ENCODE peak calls at places on chromosome 3, in seven cellular contexts. One of them, this sample, is unnamed.

GRCh38 chr3:49966233-49966942 is 26.4 kb downstream of the RBM6 start:
- DNase-seq in H1: no peak
- DNase-seq in HepG2: no peak
- DNase-seq in K562: no peak
- DNase-seq in suprapubic skin: no peak
- DNase-seq in transverse colon: no peak
- DNase-seq in HCT116: no peak
- DNase-seq in this sample: no peak

GRCh38 chr3:85481411-85482192 is 522.8 kb downstream of the CADM2 start:
- DNase-seq in H1: no peak
- DNase-seq in HepG2: no peak
- DNase-seq in K562: no peak
- DNase-seq in suprapubic skin: no peak
- DNase-seq in transverse colon: no peak
- DNase-seq in HCT116: no peak
- DNase-seq in this sample: no peak

GRCh38 chr3:115986555-115987207 is 363.4 kb downstream of the GAP43 start:
- DNase-seq in H1: no peak
- DNase-seq in HepG2: peak; percentile 46
- DNase-seq in K562: peak; percentile 66
- DNase-seq in suprapubic skin: no peak
- DNase-seq in transverse colon: no peak
- DNase-seq in HCT116: peak; percentile 62
- DNase-seq in this sample: no peak

GRCh38 chr3:185204894-185205293 is 49.0 kb downstream of the EHHADH start:
- DNase-seq in H1: no peak
- DNase-seq in HepG2: no peak
- DNase-seq in K562: no peak
- DNase-seq in suprapubic skin: no peak
- DNase-seq in transverse colon: no peak
- DNase-seq in HCT116: no peak
- DNase-seq in this sample: no peak

GRCh38 chr3:71395927-71396695 is 187.4 kb downstream of the FOXP1 start:
- DNase-seq in H1: no peak
- DNase-seq in HepG2: no peak
- DNase-seq in K562: no peak
- DNase-seq in suprapubic skin: no peak
- DNase-seq in transverse colon: no peak
- DNase-seq in HCT116: no peak
- DNase-seq in this sample: no peak

GRCh38 chr3:39103324-39103693 is 4.1 kb downstream of the GORASP1 start:
- DNase-seq in H1: no peak
- DNase-seq in HepG2: no peak
- DNase-seq in K562: peak; percentile 22
- DNase-seq in suprapubic skin: no peak
- DNase-seq in transverse colon: no peak
- DNase-seq in HCT116: no peak
- DNase-seq in this sample: no peak

GRCh38 chr3:73604491-73604890 is 20.2 kb downstream of the PDZRN3 start:
- DNase-seq in H1: no peak
- DNase-seq in HepG2: no peak
- DNase-seq in K562: no peak
- DNase-seq in suprapubic skin: no peak
- DNase-seq in transverse colon: no peak
- DNase-seq in HCT116: no peak
- DNase-seq in this sample: no peak

GRCh38 chr3:50428007-50428633 is 68.8 kb upstream of the TMEM115 start:
- DNase-seq in H1: no peak
- DNase-seq in HepG2: no peak
- DNase-seq in K562: no peak
- DNase-seq in suprapubic skin: no peak
- DNase-seq in transverse colon: no peak
- DNase-seq in HCT116: no peak
- DNase-seq in this sample: no peak

GRCh38 chr3:58101499-58102370 is 93.5 kb downstream of the FLNB start:
- DNase-seq in H1: no peak
- DNase-seq in HepG2: peak; percentile 98
- DNase-seq in K562: no peak
- DNase-seq in suprapubic skin: no peak
- DNase-seq in transverse colon: no peak
- DNase-seq in HCT116: no peak
- DNase-seq in this sample: no peak

GRCh38 chr3:129316121-129317013 is 37.7 kb downstream of the HMCES start:
- DNase-seq in H1: no peak
- DNase-seq in HepG2: peak; percentile 68
- DNase-seq in K562: peak; percentile 87
- DNase-seq in suprapubic skin: peak; percentile 94
- DNase-seq in transverse colon: peak; percentile 89
- DNase-seq in HCT116: peak; percentile 64
- DNase-seq in this sample: peak; percentile 70

GRCh38 chr3:150351398-150351797 is 56.7 kb upstream of the TSC22D2 start:
- DNase-seq in H1: no peak
- DNase-seq in HepG2: no peak
- DNase-seq in K562: no peak
- DNase-seq in suprapubic skin: no peak
- DNase-seq in transverse colon: no peak
- DNase-seq in HCT116: no peak
- DNase-seq in this sample: no peak

GRCh38 chr3:150345021-150345538 is 63.0 kb upstream of the TSC22D2 start:
- DNase-seq in H1: no peak
- DNase-seq in HepG2: peak; percentile 55
- DNase-seq in K562: no peak
- DNase-seq in suprapubic skin: no peak
- DNase-seq in transverse colon: peak; percentile 90
- DNase-seq in HCT116: peak; percentile 98
- DNase-seq in this sample: no peak

GRCh38 chr3:150349314-150350097 is 58.6 kb upstream of the TSC22D2 start:
- DNase-seq in H1: no peak
- DNase-seq in HepG2: no peak
- DNase-seq in K562: no peak
- DNase-seq in suprapubic skin: no peak
- DNase-seq in transverse colon: no peak
- DNase-seq in HCT116: no peak
- DNase-seq in this sample: no peak

GRCh38 chr3:150346956-150347863 is 60.9 kb upstream of the TSC22D2 start:
- DNase-seq in H1: no peak
- DNase-seq in HepG2: no peak
- DNase-seq in K562: no peak
- DNase-seq in suprapubic skin: no peak
- DNase-seq in transverse colon: no peak
- DNase-seq in HCT116: no peak
- DNase-seq in this sample: peak; percentile 92

DNA sequence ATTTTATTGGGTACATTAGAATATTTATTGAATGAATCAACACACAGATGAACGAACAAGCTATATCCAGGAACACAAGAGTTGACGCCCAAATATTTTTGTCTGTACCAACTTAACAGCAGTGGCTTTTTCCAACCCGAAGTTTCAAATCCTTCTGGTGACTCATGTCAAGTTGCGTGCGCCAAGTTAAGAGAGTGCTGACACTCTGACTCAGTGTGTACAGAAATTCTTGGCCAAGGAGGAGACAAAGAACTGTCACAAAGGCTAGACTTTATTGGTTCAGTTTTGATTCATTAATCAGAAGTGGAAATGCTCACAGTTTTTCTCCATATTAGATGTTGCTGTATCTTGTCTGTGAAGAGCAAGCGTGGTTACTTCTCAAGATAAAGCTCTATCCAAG is 59.6 kb upstream of the TSC22D2 start:
- DNase-seq in H1: no peak
- DNase-seq in HepG2: peak; percentile 14
- DNase-seq in K562: no peak
- DNase-seq in suprapubic skin: peak; percentile 73
- DNase-seq in transverse colon: peak; percentile 29
- DNase-seq in HCT116: peak; percentile 71
- DNase-seq in this sample: no peak
- TF ChIP-seq POLR2AphosphoS5 in H1: no peak
- TF ChIP-seq POLR2AphosphoS5 in HepG2: no peak
- TF ChIP-seq POLR2AphosphoS5 in K562: no peak
- TF ChIP-seq POLR2AphosphoS5 in suprapubic skin: no peak
- TF ChIP-seq POLR2AphosphoS5 in transverse colon: no peak
- TF ChIP-seq POLR2AphosphoS5 in HCT116: peak; percentile 64
- TF ChIP-seq POLR2AphosphoS5 in this sample: no peak

DNA sequence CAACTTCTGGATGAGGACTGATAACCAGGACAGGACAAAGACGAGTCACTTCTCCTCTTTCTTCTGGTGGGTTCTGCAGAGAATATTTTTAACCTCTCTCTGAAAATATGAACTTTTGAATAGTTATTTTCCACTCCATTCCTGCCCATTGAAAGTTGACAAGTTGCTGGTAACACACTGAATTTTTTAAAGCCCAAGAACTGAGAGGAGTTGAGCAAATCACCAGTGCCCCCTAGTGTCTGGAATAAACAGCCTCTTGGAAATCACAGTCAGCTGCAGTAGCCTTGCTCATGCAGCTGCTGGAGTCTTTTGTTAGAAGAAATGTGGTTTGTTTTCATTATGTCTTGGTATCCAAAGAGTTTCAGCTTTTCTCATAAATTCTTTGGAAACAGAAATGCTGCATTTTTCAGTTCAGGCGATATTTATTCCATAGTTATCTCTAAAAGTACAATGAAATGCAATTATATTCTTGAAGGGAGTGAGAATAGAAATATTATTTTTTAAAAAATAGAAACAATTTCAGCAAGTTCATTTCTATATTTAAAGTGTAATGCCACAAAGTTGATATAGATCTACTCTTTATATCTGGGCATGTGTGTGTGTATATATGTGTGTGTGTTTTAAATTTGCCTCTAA is 741.0 kb upstream of the CBLB start:
- DNase-seq in H1: peak; percentile 57
- DNase-seq in HepG2: peak; percentile 41
- DNase-seq in K562: peak; percentile 57
- DNase-seq in suprapubic skin: no peak
- DNase-seq in transverse colon: peak; percentile 43
- DNase-seq in HCT116: peak; percentile 62
- DNase-seq in this sample: peak; percentile 95
- TF ChIP-seq POLR2AphosphoS5 in H1: no peak
- TF ChIP-seq POLR2AphosphoS5 in HepG2: no peak
- TF ChIP-seq POLR2AphosphoS5 in K562: no peak
- TF ChIP-seq POLR2AphosphoS5 in suprapubic skin: no peak
- TF ChIP-seq POLR2AphosphoS5 in transverse colon: no peak
- TF ChIP-seq POLR2AphosphoS5 in HCT116: no peak
- TF ChIP-seq POLR2AphosphoS5 in this sample: no peak

GRCh38 chr3:40490916-40491315 is 14.0 kb downstream of the ZNF619 start:
- DNase-seq in H1: no peak
- DNase-seq in HepG2: no peak
- DNase-seq in K562: no peak
- DNase-seq in suprapubic skin: no peak
- DNase-seq in transverse colon: no peak
- DNase-seq in HCT116: no peak
- DNase-seq in this sample: no peak
- TF ChIP-seq POLR2AphosphoS5 in H1: no peak
- TF ChIP-seq POLR2AphosphoS5 in HepG2: no peak
- TF ChIP-seq POLR2AphosphoS5 in K562: no peak
- TF ChIP-seq POLR2AphosphoS5 in suprapubic skin: no peak
- TF ChIP-seq POLR2AphosphoS5 in transverse colon: no peak
- TF ChIP-seq POLR2AphosphoS5 in HCT116: no peak
- TF ChIP-seq POLR2AphosphoS5 in this sample: no peak

GRCh38 chr3:190119734-190120133 is 963 bp downstream of the P3H2 start:
- DNase-seq in H1: no peak
- DNase-seq in HepG2: no peak
- DNase-seq in K562: no peak
- DNase-seq in suprapubic skin: no peak
- DNase-seq in transverse colon: no peak
- DNase-seq in HCT116: no peak
- DNase-seq in this sample: no peak

GRCh38 chr3:190117995-190118394 is 2.7 kb downstream of the P3H2 start:
- DNase-seq in H1: no peak
- DNase-seq in HepG2: no peak
- DNase-seq in K562: no peak
- DNase-seq in suprapubic skin: no peak
- DNase-seq in transverse colon: no peak
- DNase-seq in HCT116: no peak
- DNase-seq in this sample: no peak

GRCh38 chr3:190122198-190122771 is 1.6 kb upstream of the P3H2 start:
- DNase-seq in H1: no peak
- DNase-seq in HepG2: no peak
- DNase-seq in K562: no peak
- DNase-seq in suprapubic skin: no peak
- DNase-seq in transverse colon: no peak
- DNase-seq in HCT116: no peak
- DNase-seq in this sample: no peak

GRCh38 chr3:190121061-190121765 is 516 bp upstream of the P3H2 start:
- DNase-seq in H1: no peak
- DNase-seq in HepG2: no peak
- DNase-seq in K562: no peak
- DNase-seq in suprapubic skin: no peak
- DNase-seq in transverse colon: no peak
- DNase-seq in HCT116: no peak
- DNase-seq in this sample: no peak

DNA sequence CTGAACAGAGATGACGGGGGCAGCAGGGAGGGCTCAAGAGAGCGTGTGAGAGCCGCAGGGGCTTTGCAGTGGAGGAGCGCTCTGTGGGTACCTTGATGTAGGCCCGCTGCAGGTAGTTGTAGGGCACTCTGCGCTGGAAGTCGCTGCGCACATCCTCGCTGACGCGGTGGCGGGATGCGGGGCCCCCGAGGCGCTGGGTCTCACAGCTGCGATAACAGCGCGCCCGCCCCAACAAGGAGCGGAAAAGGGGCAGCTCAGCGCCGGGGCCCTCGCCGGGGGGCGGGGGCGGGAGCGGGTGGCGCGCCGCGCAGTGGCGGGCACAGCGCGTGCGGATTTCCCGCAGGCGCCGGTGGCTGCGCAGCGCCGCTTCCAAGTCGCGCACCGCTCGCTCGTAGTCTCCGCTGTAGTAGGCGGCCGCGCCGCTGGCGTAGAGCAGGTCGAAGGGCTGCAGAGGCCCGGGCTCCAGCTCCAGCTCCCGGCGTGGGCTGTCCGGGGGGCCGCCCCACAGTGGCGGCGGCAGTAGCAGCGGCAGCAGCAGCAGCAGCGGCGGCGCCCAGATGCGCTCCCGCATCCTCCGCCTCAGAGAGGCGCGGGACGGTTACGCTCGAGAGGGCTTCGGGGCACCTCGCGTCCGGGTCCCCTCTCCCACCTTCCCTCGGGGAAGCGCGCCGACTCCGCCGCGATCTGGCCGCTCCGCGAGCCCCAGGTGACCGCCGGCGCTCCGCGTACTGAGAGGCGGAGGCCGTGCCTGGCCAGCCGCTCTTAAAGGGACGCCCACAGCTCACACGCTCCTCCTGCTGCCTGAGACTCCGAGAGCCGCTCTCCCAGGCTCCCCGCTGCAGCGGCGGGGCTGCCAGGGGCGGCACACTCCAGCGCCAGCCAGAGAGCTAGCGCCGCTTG is at the start of gene P3H2:
- DNase-seq in H1: peak; percentile 84
- DNase-seq in HepG2: peak; percentile 66
- DNase-seq in K562: no peak
- DNase-seq in suprapubic skin: peak; percentile 73
- DNase-seq in transverse colon: peak; percentile 84
- DNase-seq in HCT116: peak; percentile 64
- DNase-seq in this sample: no peak
- TF ChIP-seq POLR2AphosphoS5 in H1: peak; percentile 40
- TF ChIP-seq POLR2AphosphoS5 in HepG2: no peak
- TF ChIP-seq POLR2AphosphoS5 in K562: no peak
- TF ChIP-seq POLR2AphosphoS5 in suprapubic skin: no peak
- TF ChIP-seq POLR2AphosphoS5 in transverse colon: peak; percentile 29
- TF ChIP-seq POLR2AphosphoS5 in HCT116: no peak
- TF ChIP-seq POLR2AphosphoS5 in this sample: no peak

GRCh38 chr3:64759811-64760210 is 72.0 kb upstream of the ADAMTS9 start:
- DNase-seq in H1: no peak
- DNase-seq in HepG2: no peak
- DNase-seq in K562: no peak
- DNase-seq in suprapubic skin: no peak
- DNase-seq in transverse colon: no peak
- DNase-seq in HCT116: no peak
- DNase-seq in this sample: no peak
- TF ChIP-seq POLR2AphosphoS5 in H1: no peak
- TF ChIP-seq POLR2AphosphoS5 in HepG2: no peak
- TF ChIP-seq POLR2AphosphoS5 in K562: no peak
- TF ChIP-seq POLR2AphosphoS5 in suprapubic skin: no peak
- TF ChIP-seq POLR2AphosphoS5 in transverse colon: no peak
- TF ChIP-seq POLR2AphosphoS5 in HCT116: no peak
- TF ChIP-seq POLR2AphosphoS5 in this sample: no peak

This sample was measured in SK-N-MC.